ENCODE peak calls at places on chromosomes 2 and 18, in six cellular contexts. L is cardiac fibroblast, N is dorsolateral prefrontal cortex, O is endothelial cell, G is stomach, S is Peyer's patch. R is an unnamed sample.

GRCh38 chr18:12041561-12041960 is 52.1 kb upstream of the ANKRD62 start:
- DNase-seq in O (no peak), G (no peak), S (no peak), L (peak; percentile 85), N (no peak), R (no peak)

GRCh38 chr2:31558401-31559295 is 22.1 kb downstream of the SRD5A2 start:
- DNase-seq in S (no peak), O (no peak), G (no peak), L (no peak), N (no peak), R (no peak)

GRCh38 chr2:28566441-28567075 is 70.7 kb downstream of the PLB1 start:
- DNase-seq in S (peak; percentile 79), L (peak; percentile 86), O (peak; percentile 95), G (peak; percentile 88), N (peak; percentile 82), R (peak; percentile 91)

GRCh38 chr2:240443891-240444301 is 8.4 kb downstream of the GPC1 start:
- DNase-seq in L (no peak), O (no peak), S (no peak), G (no peak), N (no peak), R (no peak)

GRCh38 chr2:130826419-130826818 is 10.3 kb upstream of the ARHGEF4 start:
- DNase-seq in N (no peak), S (no peak), G (no peak), L (no peak), O (no peak), R (no peak)

GRCh38 chr18:22348521-22349316 is 69.0 kb downstream of the CTAGE1 start:
- DNase-seq in N (no peak), G (peak; percentile 60), S (no peak), O (peak; percentile 22), L (peak; percentile 90), R (peak; percentile 38)

GRCh38 chr2:182391443-182391842 is 35.4 kb downstream of the PDE1A start:
- DNase-seq in S (no peak), N (no peak), G (no peak), O (no peak), L (no peak), R (no peak)

GRCh38 chr2:157468931-157469708 is 25.2 kb upstream of the CYTIP start:
- DNase-seq in O (no peak), G (no peak), S (peak; percentile 64), L (peak; percentile 29), N (no peak), R (no peak)

GRCh38 chr2:216691210-216691741 is 4.1 kb downstream of the IGFBP5 start:
- DNase-seq in S (no peak), N (peak; percentile 83), L (peak; percentile 78), O (no peak), G (peak; percentile 75), R (peak; percentile 67)

GRCh38 chr2:112623913-112624777 is 21.6 kb upstream of the SLC20A1 start:
- DNase-seq in O (no peak), G (peak; percentile 63), S (peak; percentile 39), L (peak; percentile 72), N (no peak), R (no peak)

GRCh38 chr2:112836695-112837117 is at the start of gene IL1B:
- DNase-seq in L (peak; percentile 92), O (no peak), S (no peak), G (no peak), N (no peak), R (no peak)

GRCh38 chr2:18987592-18988073 is 370.8 kb downstream of the OSR1 start:
- DNase-seq in S (peak; percentile 17), G (peak; percentile 61), L (peak; percentile 93), N (peak; percentile 40), O (no peak), R (no peak)

GRCh38 chr2:102302458-102302857 is 8.9 kb upstream of the IL1RL1 start:
- DNase-seq in O (no peak), L (no peak), S (no peak), G (no peak), N (no peak), R (no peak)

GRCh38 chr2:221629478-221629877 is 57.4 kb upstream of the EPHA4 start:
- DNase-seq in L (peak; percentile 1), N (no peak), O (no peak), G (no peak), S (no peak), R (no peak)

GRCh38 chr2:3611611-3612010 is 16.7 kb downstream of the COLEC11 start:
- DNase-seq in S (no peak), G (peak; percentile 15), N (no peak), L (no peak), O (no peak), R (no peak)

GRCh38 chr2:27264753-27265535 is 2.1 kb upstream of the SLC30A3 start:
- DNase-seq in O (peak; percentile 91), N (no peak), G (peak; percentile 70), L (peak; percentile 43), S (peak; percentile 30), R (peak; percentile 87)

GRCh38 chr2:113977660-113978523 is 88.0 kb downstream of the ACTR3 start:
- DNase-seq in G (no peak), N (no peak), O (no peak), L (peak; percentile 58), S (no peak), R (no peak)

GRCh38 chr2:155020246-155020645 is 321.8 kb downstream of the KCNJ3 start:
- DNase-seq in O (no peak), G (no peak), S (no peak), N (no peak), L (no peak), R (no peak)

GRCh38 chr18:79934311-79935097 is 16.9 kb downstream of the SLC66A2 start:
- DNase-seq in O (no peak), L (no peak), N (peak; percentile 40), S (no peak), G (no peak), R (no peak)

GRCh38 chr18:23935804-23936203 is 78.8 kb upstream of the TTC39C start:
- DNase-seq in G (no peak), O (no peak), S (no peak), L (no peak), N (no peak), R (no peak)

GRCh38 chr2:155747531-155747930 is 585.0 kb downstream of the NR4A2 start:
- DNase-seq in O (no peak), N (no peak), G (no peak), S (no peak), L (no peak), R (no peak)

GRCh38 chr2:45439788-45440773 is 171.0 kb downstream of the SRBD1 start:
- DNase-seq in S (no peak), L (peak; percentile 36), G (no peak), O (no peak), N (no peak), R (no peak)

GRCh38 chr2:134127496-134127895 is 126.4 kb upstream of the MGAT5 start:
- DNase-seq in G (no peak), L (no peak), N (no peak), S (peak; percentile 55), O (no peak), R (no peak)

GRCh38 chr18:61841709-61842108 is 51.1 kb downstream of the RNF152 start:
- DNase-seq in O (no peak), S (no peak), G (no peak), L (no peak), N (no peak), R (no peak)

GRCh38 chr2:9844581-9844980 is 1.3 kb downstream of the TAF1B start:
- DNase-seq in O (no peak), G (no peak), S (no peak), N (no peak), L (peak; percentile 43), R (no peak)

GRCh38 chr2:37283207-37283606 is 41.4 kb downstream of the PRKD3 start:
- DNase-seq in O (no peak), N (no peak), G (no peak), L (peak; percentile 86), S (no peak), R (no peak)

GRCh38 chr2:85811173-85811849 is 57.5 kb downstream of the ATOH8 start:
- DNase-seq in G (peak; percentile 45), N (no peak), S (no peak), L (peak; percentile 66), O (no peak), R (no peak)

GRCh38 chr2:48131503-48132293 is 225.4 kb upstream of the FBXO11 start:
- DNase-seq in S (no peak), L (peak; percentile 87), O (no peak), G (no peak), N (no peak), R (no peak)

GRCh38 chr2:144683063-144683740 is 163.3 kb upstream of the ZEB2 start:
- DNase-seq in S (no peak), L (no peak), O (no peak), G (no peak), N (no peak), R (no peak)

GRCh38 chr2:74029719-74030397 is 45.1 kb downstream of the TET3 start:
- DNase-seq in L (no peak), S (no peak), O (no peak), G (no peak), N (no peak), R (no peak)

DNA sequence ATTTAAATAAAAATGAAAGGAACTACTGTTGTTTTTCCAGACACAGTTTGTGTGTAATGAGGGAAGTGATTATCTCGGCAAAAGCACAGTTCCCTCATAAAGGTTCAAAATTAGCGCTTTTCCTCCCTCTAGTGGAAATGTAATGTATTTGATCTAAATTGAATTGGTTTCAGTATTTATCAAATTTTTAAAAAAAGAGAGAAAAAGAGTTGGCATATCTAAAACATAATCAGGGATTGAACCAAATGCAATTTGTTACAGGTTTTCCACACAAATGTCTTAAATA is 37.5 kb downstream of the CMPK2 start:
- DNase-seq in S (no peak), G (no peak), L (peak; percentile 53), O (no peak), N (no peak), R (no peak)
- TF ChIP-seq CTCF in S (no peak), G (no peak), L (peak; percentile 32), O (peak; percentile 67), N (peak; percentile 53), R (peak; percentile 79)

GRCh38 chr2:54859416-54859815 is 136.0 kb downstream of the EML6 start:
- DNase-seq in O (no peak), L (no peak), S (no peak), N (no peak), G (no peak), R (no peak)
- TF ChIP-seq CTCF in O (no peak), L (no peak), S (no peak), N (no peak), G (no peak), R (no peak)

GRCh38 chr2:229571243-229571642 is 143.1 kb downstream of the DNER start:
- DNase-seq in S (no peak), L (no peak), G (no peak), N (no peak), O (no peak), R (no peak)
- TF ChIP-seq CTCF in S (no peak), L (no peak), G (no peak), N (no peak), O (no peak), R (no peak)

GRCh38 chr2:192604295-192604694 is 409.6 kb upstream of the TMEFF2 start:
- DNase-seq in S (no peak), G (no peak), L (peak; percentile 2), O (no peak), N (no peak), R (no peak)
- TF ChIP-seq CTCF in S (no peak), G (no peak), L (no peak), O (no peak), N (no peak), R (no peak)